ENCODE peak calls at places on chromosome 20, in five cellular contexts. G is substantia nigra, B is NCI-H774, I is NCI-H345, L is KBM-7. X is an unnamed sample.
A peak's percentile ranks its signal among the peaks of the same experiment; 100 is the strongest.

GRCh38 chr20:20856956-20857355 is 144.5 kb upstream of the RALGAPA2 start:
- DNase-seq in G (no peak), B (no peak), I (no peak), L (no peak), X (no peak)

GRCh38 chr20:1491891-1492642 is 847 bp upstream of the SIRPB2 start:
- DNase-seq in G (no peak), B (no peak), I (no peak), L (peak; percentile 12), X (no peak)

GRCh38 chr20:52269327-52269726 is 77.7 kb upstream of the ZFP64 start:
- DNase-seq in G (no peak), B (no peak), I (no peak), L (peak; percentile 10), X (no peak)

GRCh38 chr20:54345301-54345724 is 130.1 kb upstream of the DOK5 start:
- DNase-seq in G (no peak), B (no peak), I (no peak), L (no peak), X (peak; percentile 69)

GRCh38 chr20:45704969-45705637 is at the start of gene WFDC10B:
- DNase-seq in G (no peak), B (no peak), I (no peak), L (peak; percentile 38), X (no peak)

GRCh38 chr20:50027611-50028105 is 44.9 kb downstream of the SNAI1 start:
- DNase-seq in G (peak; percentile 68), B (no peak), I (no peak), L (no peak), X (peak; percentile 89)

GRCh38 chr20:49938173-49939163 is 2.3 kb downstream of the RNF114 start:
- DNase-seq in G (peak; percentile 12), B (no peak), I (no peak), L (no peak), X (peak; percentile 66)

GRCh38 chr20:32610897-32611218 is 25.7 kb upstream of the NOL4L start:
- DNase-seq in G (no peak), B (no peak), I (peak; percentile 39), L (no peak), X (no peak)

GRCh38 chr20:1993986-1994385 is at the start of gene PDYN:
- DNase-seq in G (no peak), B (no peak), I (no peak), L (no peak), X (no peak)

GRCh38 chr20:50980071-50980681 is 21.6 kb downstream of the MOCS3 start:
- DNase-seq in G (no peak), B (no peak), I (no peak), L (no peak), X (peak; percentile 99)

GRCh38 chr20:51910202-51911050 is 108.1 kb upstream of the SALL4 start:
- DNase-seq in G (no peak), B (no peak), I (no peak), L (no peak), X (peak; percentile 49)

GRCh38 chr20:32911355-32911754 is 52.6 kb downstream of the EFCAB8 start:
- DNase-seq in G (no peak), B (no peak), I (no peak), L (no peak), X (no peak)

GRCh38 chr20:37758332-37758731 is 64.5 kb downstream of the CTNNBL1 start:
- DNase-seq in G (no peak), B (no peak), I (no peak), L (no peak), X (no peak)

GRCh38 chr20:64222273-64222672 is 33.3 kb upstream of the PCMTD2 start:
- DNase-seq in G (no peak), B (no peak), I (no peak), L (no peak), X (peak; percentile 90)

GRCh38 chr20:4117341-4117740 is 102.0 kb upstream of the RNF24 start:
- DNase-seq in G (no peak), B (no peak), I (no peak), L (no peak), X (no peak)

GRCh38 chr20:1060985-1061384 is 57.4 kb upstream of the PSMF1 start:
- DNase-seq in G (no peak), B (no peak), I (no peak), L (no peak), X (no peak)

GRCh38 chr20:4633379-4633778 is 88.3 kb upstream of the PRND start:
- DNase-seq in G (no peak), B (no peak), I (no peak), L (no peak), X (no peak)

GRCh38 chr20:25280574-25281535 is 33.0 kb downstream of the PYGB start:
- DNase-seq in G (no peak), B (no peak), I (no peak), L (no peak), X (no peak)

GRCh38 chr20:1816384-1817381 is 78.5 kb upstream of the SIRPA start:
- DNase-seq in G (peak; percentile 66), B (no peak), I (peak; percentile 31), L (no peak), X (peak; percentile 92)

GRCh38 chr20:52975024-52975732 is 3.0 kb downstream of the TSHZ2 start:
- DNase-seq in G (no peak), B (no peak), I (no peak), L (no peak), X (no peak)

GRCh38 chr20:2521369-2522305 is 12.9 kb upstream of the ZNF343 start:
- DNase-seq in G (peak; percentile 10), B (peak; percentile 2), I (peak; percentile 33), L (peak; percentile 60), X (peak; percentile 42)

GRCh38 chr20:52775786-52776185 is 196.4 kb upstream of the TSHZ2 start:
- DNase-seq in G (no peak), B (no peak), I (no peak), L (no peak), X (no peak)

GRCh38 chr20:7520361-7520760 is 419.9 kb downstream of the HAO1 start:
- DNase-seq in G (no peak), B (no peak), I (no peak), L (no peak), X (no peak)

GRCh38 chr20:50710492-50711063 is 19.2 kb upstream of the RIPOR3 start:
- DNase-seq in G (no peak), B (no peak), I (no peak), L (no peak), X (peak; percentile 44)

GRCh38 chr20:40868568-40869223 is 159.9 kb upstream of the TOP1 start:
- DNase-seq in G (peak; percentile 10), B (no peak), I (no peak), L (no peak), X (peak; percentile 69)

GRCh38 chr20:11882651-11883050 is 35.0 kb upstream of the BTBD3 start:
- DNase-seq in G (no peak), B (no peak), I (no peak), L (no peak), X (no peak)

GRCh38 chr20:20594171-20594530 is 118.3 kb downstream of the RALGAPA2 start:
- DNase-seq in G (no peak), B (no peak), I (peak; percentile 21), L (peak; percentile 21), X (peak; percentile 23)